ENCODE peak calls at places on chromosomes 4 and X, in five cellular contexts. Q, B, Z, S and F are unnamed samples.

GRCh38 chr4:107586321-107586720 is 133.7 kb downstream of the PAPSS1 start:
- DNase-seq in Q (no peak), B (no peak), Z (no peak), S (no peak), F (peak; percentile 82)

GRCh38 chrX:54430519-54430918 is 9.7 kb upstream of the TSR2 start:
- DNase-seq in B (no peak), Q (no peak), S (no peak), Z (no peak), F (no peak)

GRCh38 chr4:124322234-124322831 is 390.2 kb downstream of the ANKRD50 start:
- DNase-seq in S (peak; percentile 44), Q (peak; percentile 69), Z (peak; percentile 73), B (peak; percentile 8), F (peak; percentile 67)

GRCh38 chrX:150845091-150845490 is 53.4 kb downstream of the CD99L2 start:
- DNase-seq in Z (no peak), S (no peak), B (no peak), Q (no peak), F (no peak)

GRCh38 chrX:44873415-44874270 is 655 bp downstream of the KDM6A start:
- DNase-seq in Q (peak; percentile 29), S (peak; percentile 21), B (no peak), Z (peak; percentile 37), F (peak; percentile 74)

GRCh38 chrX:1111543-1112300 is 100.7 kb downstream of the CRLF2 start:
- DNase-seq in Q (no peak), Z (no peak), S (no peak), B (no peak), F (no peak)

GRCh38 chr4:70613182-70613892 is 15.2 kb upstream of the ENAM start:
- DNase-seq in S (no peak), B (no peak), Z (no peak), Q (no peak), F (no peak)

GRCh38 chr4:6420036-6420435 is 52.4 kb downstream of the PPP2R2C start:
- DNase-seq in Q (no peak), B (no peak), S (no peak), Z (no peak), F (no peak)

GRCh38 chr4:76426272-76426671 is 5.3 kb upstream of the CCDC158 start:
- DNase-seq in B (no peak), Q (peak; percentile 22), Z (no peak), S (no peak), F (no peak)

GRCh38 chr4:76420901-76421581 is at the start of gene CCDC158:
- DNase-seq in B (no peak), S (no peak), Z (peak; percentile 4), Q (no peak), F (no peak)

GRCh38 chr4:76420311-76420710 is 630 bp downstream of the CCDC158 start:
- DNase-seq in B (no peak), Q (no peak), Z (peak; percentile 1), S (no peak), F (no peak)
- TF ChIP-seq EZH2 in B (no peak), Q (no peak), Z (no peak), S (no peak), F (no peak)

GRCh38 chr4:156659983-156660382 is 311.6 kb downstream of the PDGFC start:
- DNase-seq in S (no peak), B (no peak), Q (no peak), Z (no peak), F (no peak)
- H3K9me3 ChIP-seq in S (no peaks in the 10 kb centered on the region), B (no peaks in the 10 kb centered on the region), Q (no peaks in the 10 kb centered on the region), Z (no peaks in the 10 kb centered on the region), F (no peaks in the 10 kb centered on the region)

GRCh38 chrX:107567370-107567769 is 60.9 kb upstream of the PRPS1 start:
- DNase-seq in S (no peak), Q (no peak), Z (no peak), B (no peak), F (no peak)
- TF ChIP-seq EZH2 in S (no peak), Q (no peak), Z (no peak), B (no peak), F (no peak)

GRCh38 chr4:65249111-65249510 is 421.2 kb downstream of the EPHA5 start:
- DNase-seq in S (no peak), Q (no peak), B (no peak), Z (no peak), F (no peak)
- H3K9me3 ChIP-seq in S (no peaks in the 10 kb centered on the region), Q (no peaks in the 10 kb centered on the region), B (peaks cover 10% of the 10 kb centered on the region), Z (no peaks in the 10 kb centered on the region), F (no peaks in the 10 kb centered on the region)

GRCh38 chr4:41215969-41216293 is 1.6 kb upstream of the APBB2 start:
- DNase-seq in B (no peak), Z (no peak), S (no peak), Q (no peak), F (no peak)

GRCh38 chr4:41217020-41217333 is 2.6 kb upstream of the APBB2 start:
- DNase-seq in Q (peak; percentile 5), S (no peak), Z (no peak), B (no peak), F (no peak)

GRCh38 chr4:41217373-41217772 is 3.0 kb upstream of the APBB2 start:
- DNase-seq in Q (no peak), S (no peak), Z (no peak), B (no peak), F (no peak)

GRCh38 chr4:41215155-41215554 is 813 bp upstream of the APBB2 start:
- DNase-seq in S (no peak), Q (no peak), B (no peak), Z (no peak), F (no peak)

DNA sequence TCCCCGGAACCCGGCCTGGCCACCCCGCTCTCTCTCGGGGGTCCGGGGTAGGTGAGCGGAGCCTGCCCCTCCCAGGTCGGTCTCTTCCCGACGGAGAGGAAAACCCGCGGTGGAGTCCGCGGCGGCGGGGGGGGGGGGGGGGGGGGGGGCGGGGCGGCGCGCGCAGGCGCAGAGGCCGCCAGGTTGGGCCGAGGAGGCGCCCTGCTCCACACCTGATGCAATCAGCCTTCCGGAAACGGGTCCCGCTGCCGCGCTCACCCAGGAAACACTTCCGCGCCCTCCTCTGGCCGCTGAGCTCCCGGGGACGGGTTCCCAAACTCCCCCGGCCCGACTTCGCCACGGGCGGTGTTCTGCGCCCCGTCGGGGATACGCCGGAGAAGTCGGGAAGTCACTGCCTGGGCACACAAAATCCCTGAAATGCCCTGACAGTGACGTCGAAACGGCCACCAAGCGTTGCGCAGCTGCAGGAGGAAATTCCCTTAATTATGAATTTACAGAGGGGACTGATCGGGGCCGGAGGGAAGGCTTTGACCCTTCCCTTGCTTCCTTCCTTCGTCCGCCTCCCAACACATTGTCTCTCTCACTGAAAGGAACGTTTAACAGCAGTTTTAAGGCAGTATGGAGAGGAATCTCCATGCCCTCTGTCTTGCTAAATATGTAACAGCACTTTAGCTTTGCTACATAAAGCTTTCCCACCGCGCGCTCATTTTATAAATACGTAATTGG is 2.1 kb upstream of the APBB2 start:
- DNase-seq in Q (peak; percentile 83), S (peak; percentile 72), Z (peak; percentile 76), B (peak; percentile 78), F (peak; percentile 77)
- TF ChIP-seq EZH2 in Q (no peak), S (no peak), Z (no peak), B (no peak), F (no peak)

DNA sequence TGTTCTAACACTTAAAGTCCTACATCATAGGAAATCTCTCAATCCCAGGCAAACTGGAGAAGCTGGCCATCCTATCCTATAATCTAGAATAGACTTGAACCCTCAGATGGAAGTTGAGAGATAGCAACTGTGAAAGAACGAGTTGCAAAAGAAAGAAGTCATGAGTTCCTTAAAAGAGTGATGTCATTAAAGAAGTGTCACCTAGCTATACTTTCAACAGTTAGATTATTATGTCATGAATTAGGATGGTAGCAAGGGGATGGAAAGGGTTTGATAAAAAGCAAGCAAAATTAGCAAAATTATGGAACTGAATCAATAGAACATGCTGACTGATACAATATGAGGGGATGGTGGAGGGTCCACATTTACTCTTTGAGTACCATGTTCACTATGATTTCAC is 7.1 kb upstream of the MAPK10 start:
- DNase-seq in B (no peak), Z (no peak), S (no peak), Q (no peak), F (no peak)
- H3K9me3 ChIP-seq in B (no peaks in the 10 kb centered on the region), Z (no peaks in the 10 kb centered on the region), S (no peaks in the 10 kb centered on the region), Q (no peaks in the 10 kb centered on the region), F (no peaks in the 10 kb centered on the region)

GRCh38 chr4:3719836-3720235 is 46.3 kb upstream of the ADRA2C start:
- DNase-seq in B (no peak), Z (no peak), Q (no peak), S (no peak), F (no peak)

GRCh38 chr4:3721627-3722026 is 44.6 kb upstream of the ADRA2C start:
- DNase-seq in B (no peak), Q (no peak), Z (no peak), S (no peak), F (no peak)

GRCh38 chr4:3719191-3719590 is 47.0 kb upstream of the ADRA2C start:
- DNase-seq in Q (no peak), S (no peak), Z (no peak), B (no peak), F (no peak)

GRCh38 chr4:3721186-3721585 is 45.0 kb upstream of the ADRA2C start:
- DNase-seq in Q (no peak), B (no peak), S (no peak), Z (no peak), F (no peak)

DNA sequence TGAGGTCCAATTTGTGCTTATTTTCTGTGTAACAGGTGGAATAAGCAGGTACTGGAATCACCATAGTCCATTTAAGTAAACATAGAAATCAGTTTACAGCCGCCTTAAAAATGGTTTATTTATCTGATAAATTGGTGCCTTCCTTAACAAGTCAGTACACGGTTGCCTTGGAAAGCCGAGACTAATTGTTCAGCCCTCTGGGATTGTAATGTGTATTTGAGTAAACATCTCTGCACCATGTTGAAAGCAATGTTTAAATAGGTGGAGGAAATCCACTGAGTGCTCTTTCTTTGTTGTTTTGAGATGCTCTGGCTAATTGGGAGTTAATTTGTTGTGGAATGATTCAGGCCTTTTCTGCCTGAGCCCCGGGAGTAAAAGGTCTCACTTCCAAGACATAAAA is 45.7 kb upstream of the ADRA2C start:
- DNase-seq in Q (no peak), Z (no peak), B (no peak), S (no peak), F (no peak)
- TF ChIP-seq EZH2 in Q (no peak), Z (no peak), B (no peak), S (no peak), F (no peak)

GRCh38 chr4:38390962-38391361 is 273.0 kb upstream of the KLF3 start:
- DNase-seq in B (no peak), S (no peak), Q (no peak), Z (no peak), F (no peak)
- H3K9me3 ChIP-seq in B (no peaks in the 10 kb centered on the region), S (no peaks in the 10 kb centered on the region), Q (no peaks in the 10 kb centered on the region), Z (no peaks in the 10 kb centered on the region), F (no peaks in the 10 kb centered on the region)

GRCh38 chrX:65407157-65407626 is 127.4 kb downstream of the LAS1L start:
- DNase-seq in S (no peak), Z (no peak), Q (no peak), B (no peak), F (no peak)
- TF ChIP-seq EZH2 in S (no peak), Z (peak; percentile 19), Q (no peak), B (no peak), F (peak; percentile 38)

GRCh38 chr4:892780-893179 is 39.3 kb downstream of the GAK start:
- DNase-seq in S (no peak), Q (no peak), B (no peak), Z (no peak), F (no peak)
- H3K9me3 ChIP-seq in S (no peaks in the 10 kb centered on the region), Q (no peaks in the 10 kb centered on the region), B (no peaks in the 10 kb centered on the region), Z (no peaks in the 10 kb centered on the region), F (no peaks in the 10 kb centered on the region)